ENCODE peak calls at places on chromosomes 1 and 21, in seven cellular contexts. One of them, this sample, is unnamed.

GRCh38 chr1:33257759-33258712 is 1.7 kb downstream of the ZNF362 start:
- DNase-seq in T-helper 22 cell: no peak
- DNase-seq in activated CD4-positive, CD25-positive, alpha-beta regulatory T cell: no peak
- DNase-seq in A172: no peak
- DNase-seq in stimulated activated CD4-positive, alpha-beta T cell treated with anti-CD3 and anti-CD28 coated beads, Interleukin-15, amount 100 ng/mL, for 1 hour: no peak
- DNase-seq in RWPE1: no peak
- DNase-seq in activated CD4-positive, alpha-beta memory T cell treated with anti-CD3 and anti-CD28 coated beads, Interleukin-2, amount 10 ng/mL, durations not matched to agents 7 days and 5 days: no peak
- DNase-seq in this sample: peak

GRCh38 chr1:180170569-180170968 is 15.9 kb downstream of the QSOX1 start:
- DNase-seq in activated CD4-positive, CD25-positive, alpha-beta regulatory T cell: no peak
- DNase-seq in RWPE1: peak
- DNase-seq in T-helper 22 cell: no peak
- DNase-seq in A172: no peak
- DNase-seq in stimulated activated CD4-positive, alpha-beta T cell treated with anti-CD3 and anti-CD28 coated beads, Interleukin-15, amount 100 ng/mL, for 1 hour: no peak
- DNase-seq in activated CD4-positive, alpha-beta memory T cell treated with anti-CD3 and anti-CD28 coated beads, Interleukin-2, amount 10 ng/mL, durations not matched to agents 7 days and 5 days: no peak
- DNase-seq in this sample: peak

GRCh38 chr1:117271959-117272358 is 61.2 kb upstream of the VTCN1 start:
- DNase-seq in stimulated activated CD4-positive, alpha-beta T cell treated with anti-CD3 and anti-CD28 coated beads, Interleukin-15, amount 100 ng/mL, for 1 hour: no peak
- DNase-seq in activated CD4-positive, alpha-beta memory T cell treated with anti-CD3 and anti-CD28 coated beads, Interleukin-2, amount 10 ng/mL, durations not matched to agents 7 days and 5 days: no peak
- DNase-seq in RWPE1: no peak
- DNase-seq in T-helper 22 cell: no peak
- DNase-seq in A172: peak
- DNase-seq in activated CD4-positive, CD25-positive, alpha-beta regulatory T cell: no peak
- DNase-seq in this sample: peak

GRCh38 chr1:147636314-147636713 is 34.0 kb downstream of the ACP6 start:
- DNase-seq in stimulated activated CD4-positive, alpha-beta T cell treated with anti-CD3 and anti-CD28 coated beads, Interleukin-15, amount 100 ng/mL, for 1 hour: no peak
- DNase-seq in RWPE1: no peak
- DNase-seq in activated CD4-positive, CD25-positive, alpha-beta regulatory T cell: no peak
- DNase-seq in activated CD4-positive, alpha-beta memory T cell treated with anti-CD3 and anti-CD28 coated beads, Interleukin-2, amount 10 ng/mL, durations not matched to agents 7 days and 5 days: no peak
- DNase-seq in A172: no peak
- DNase-seq in T-helper 22 cell: no peak
- DNase-seq in this sample: peak

GRCh38 chr1:26972390-26972789 is 12.1 kb upstream of the KDF1 start:
- DNase-seq in activated CD4-positive, alpha-beta memory T cell treated with anti-CD3 and anti-CD28 coated beads, Interleukin-2, amount 10 ng/mL, durations not matched to agents 7 days and 5 days: no peak
- DNase-seq in T-helper 22 cell: no peak
- DNase-seq in activated CD4-positive, CD25-positive, alpha-beta regulatory T cell: no peak
- DNase-seq in RWPE1: no peak
- DNase-seq in stimulated activated CD4-positive, alpha-beta T cell treated with anti-CD3 and anti-CD28 coated beads, Interleukin-15, amount 100 ng/mL, for 1 hour: no peak
- DNase-seq in A172: no peak
- DNase-seq in this sample: no peak

GRCh38 chr21:44834231-44834950 is 16.5 kb upstream of the SUMO3 start:
- DNase-seq in A172: no peak
- DNase-seq in activated CD4-positive, alpha-beta memory T cell treated with anti-CD3 and anti-CD28 coated beads, Interleukin-2, amount 10 ng/mL, durations not matched to agents 7 days and 5 days: no peak
- DNase-seq in activated CD4-positive, CD25-positive, alpha-beta regulatory T cell: no peak
- DNase-seq in T-helper 22 cell: no peak
- DNase-seq in stimulated activated CD4-positive, alpha-beta T cell treated with anti-CD3 and anti-CD28 coated beads, Interleukin-15, amount 100 ng/mL, for 1 hour: no peak
- DNase-seq in RWPE1: no peak
- DNase-seq in this sample: no peak

GRCh38 chr1:29453502-29454240 is 217.3 kb downstream of the PTPRU start:
- DNase-seq in A172: peak
- DNase-seq in RWPE1: peak
- DNase-seq in activated CD4-positive, CD25-positive, alpha-beta regulatory T cell: no peak
- DNase-seq in T-helper 22 cell: no peak
- DNase-seq in stimulated activated CD4-positive, alpha-beta T cell treated with anti-CD3 and anti-CD28 coated beads, Interleukin-15, amount 100 ng/mL, for 1 hour: no peak
- DNase-seq in activated CD4-positive, alpha-beta memory T cell treated with anti-CD3 and anti-CD28 coated beads, Interleukin-2, amount 10 ng/mL, durations not matched to agents 7 days and 5 days: no peak
- DNase-seq in this sample: no peak

GRCh38 chr1:26361605-26362122 is 7.7 kb upstream of the CRYBG2 start:
- DNase-seq in A172: no peak
- DNase-seq in activated CD4-positive, alpha-beta memory T cell treated with anti-CD3 and anti-CD28 coated beads, Interleukin-2, amount 10 ng/mL, durations not matched to agents 7 days and 5 days: no peak
- DNase-seq in RWPE1: no peak
- DNase-seq in T-helper 22 cell: no peak
- DNase-seq in activated CD4-positive, CD25-positive, alpha-beta regulatory T cell: no peak
- DNase-seq in stimulated activated CD4-positive, alpha-beta T cell treated with anti-CD3 and anti-CD28 coated beads, Interleukin-15, amount 100 ng/mL, for 1 hour: no peak
- DNase-seq in this sample: no peak

GRCh38 chr1:170716835-170717429 is 53.0 kb downstream of the PRRX1 start:
- DNase-seq in T-helper 22 cell: no peak
- DNase-seq in A172: no peak
- DNase-seq in RWPE1: no peak
- DNase-seq in activated CD4-positive, alpha-beta memory T cell treated with anti-CD3 and anti-CD28 coated beads, Interleukin-2, amount 10 ng/mL, durations not matched to agents 7 days and 5 days: no peak
- DNase-seq in stimulated activated CD4-positive, alpha-beta T cell treated with anti-CD3 and anti-CD28 coated beads, Interleukin-15, amount 100 ng/mL, for 1 hour: no peak
- DNase-seq in activated CD4-positive, CD25-positive, alpha-beta regulatory T cell: no peak
- DNase-seq in this sample: no peak

GRCh38 chr1:173355281-173356031 is 121.7 kb upstream of the PRDX6 start:
- DNase-seq in stimulated activated CD4-positive, alpha-beta T cell treated with anti-CD3 and anti-CD28 coated beads, Interleukin-15, amount 100 ng/mL, for 1 hour: no peak
- DNase-seq in A172: no peak
- DNase-seq in activated CD4-positive, alpha-beta memory T cell treated with anti-CD3 and anti-CD28 coated beads, Interleukin-2, amount 10 ng/mL, durations not matched to agents 7 days and 5 days: no peak
- DNase-seq in activated CD4-positive, CD25-positive, alpha-beta regulatory T cell: no peak
- DNase-seq in T-helper 22 cell: no peak
- DNase-seq in RWPE1: no peak
- DNase-seq in this sample: no peak

GRCh38 chr1:47608296-47608875 is 170.5 kb downstream of the FOXD2 start:
- DNase-seq in activated CD4-positive, alpha-beta memory T cell treated with anti-CD3 and anti-CD28 coated beads, Interleukin-2, amount 10 ng/mL, durations not matched to agents 7 days and 5 days: peak
- DNase-seq in RWPE1: no peak
- DNase-seq in T-helper 22 cell: no peak
- DNase-seq in stimulated activated CD4-positive, alpha-beta T cell treated with anti-CD3 and anti-CD28 coated beads, Interleukin-15, amount 100 ng/mL, for 1 hour: no peak
- DNase-seq in A172: no peak
- DNase-seq in activated CD4-positive, CD25-positive, alpha-beta regulatory T cell: no peak
- DNase-seq in this sample: no peak

GRCh38 chr1:207499573-207499972 is 3.6 kb downstream of the CR1 start:
- DNase-seq in stimulated activated CD4-positive, alpha-beta T cell treated with anti-CD3 and anti-CD28 coated beads, Interleukin-15, amount 100 ng/mL, for 1 hour: peak
- DNase-seq in activated CD4-positive, CD25-positive, alpha-beta regulatory T cell: no peak
- DNase-seq in activated CD4-positive, alpha-beta memory T cell treated with anti-CD3 and anti-CD28 coated beads, Interleukin-2, amount 10 ng/mL, durations not matched to agents 7 days and 5 days: peak
- DNase-seq in T-helper 22 cell: peak
- DNase-seq in RWPE1: peak
- DNase-seq in A172: peak
- DNase-seq in this sample: peak

GRCh38 chr1:159945483-159946241 is at the start of gene IGSF9:
- DNase-seq in A172: peak
- DNase-seq in T-helper 22 cell: peak
- DNase-seq in stimulated activated CD4-positive, alpha-beta T cell treated with anti-CD3 and anti-CD28 coated beads, Interleukin-15, amount 100 ng/mL, for 1 hour: peak
- DNase-seq in RWPE1: peak
- DNase-seq in activated CD4-positive, CD25-positive, alpha-beta regulatory T cell: peak
- DNase-seq in activated CD4-positive, alpha-beta memory T cell treated with anti-CD3 and anti-CD28 coated beads, Interleukin-2, amount 10 ng/mL, durations not matched to agents 7 days and 5 days: peak
- DNase-seq in this sample: peak

GRCh38 chr21:38756746-38757145 is 49.0 kb upstream of the ETS2 start:
- DNase-seq in stimulated activated CD4-positive, alpha-beta T cell treated with anti-CD3 and anti-CD28 coated beads, Interleukin-15, amount 100 ng/mL, for 1 hour: no peak
- DNase-seq in activated CD4-positive, CD25-positive, alpha-beta regulatory T cell: no peak
- DNase-seq in A172: peak
- DNase-seq in RWPE1: peak
- DNase-seq in T-helper 22 cell: no peak
- DNase-seq in activated CD4-positive, alpha-beta memory T cell treated with anti-CD3 and anti-CD28 coated beads, Interleukin-2, amount 10 ng/mL, durations not matched to agents 7 days and 5 days: no peak
- DNase-seq in this sample: peak

GRCh38 chr1:232355162-232356006 is 274.5 kb downstream of the SIPA1L2 start:
- DNase-seq in A172: no peak
- DNase-seq in RWPE1: no peak
- DNase-seq in T-helper 22 cell: no peak
- DNase-seq in activated CD4-positive, CD25-positive, alpha-beta regulatory T cell: no peak
- DNase-seq in stimulated activated CD4-positive, alpha-beta T cell treated with anti-CD3 and anti-CD28 coated beads, Interleukin-15, amount 100 ng/mL, for 1 hour: no peak
- DNase-seq in activated CD4-positive, alpha-beta memory T cell treated with anti-CD3 and anti-CD28 coated beads, Interleukin-2, amount 10 ng/mL, durations not matched to agents 7 days and 5 days: no peak
- DNase-seq in this sample: no peak

GRCh38 chr1:30881266-30882181 is 27.0 kb downstream of the SDC3 start:
- DNase-seq in A172: no peak
- DNase-seq in RWPE1: no peak
- DNase-seq in activated CD4-positive, alpha-beta memory T cell treated with anti-CD3 and anti-CD28 coated beads, Interleukin-2, amount 10 ng/mL, durations not matched to agents 7 days and 5 days: no peak
- DNase-seq in T-helper 22 cell: no peak
- DNase-seq in activated CD4-positive, CD25-positive, alpha-beta regulatory T cell: no peak
- DNase-seq in stimulated activated CD4-positive, alpha-beta T cell treated with anti-CD3 and anti-CD28 coated beads, Interleukin-15, amount 100 ng/mL, for 1 hour: no peak
- DNase-seq in this sample: no peak